ENCODE peak calls at places on chromosomes 4 and X, in nine cellular contexts. T is GM04503, P is heart right ventricle, F is type B pancreatic cell, W is kidney tubule cell, H is psoas muscle, R is H7, I is GM04504, B is stomach. D is an unnamed sample.

GRCh38 chrX:27307546-27307945 is 155.6 kb downstream of the PPP4R3C start:
- DNase-seq in P (no peak), H (no peak), I (no peak), T (no peak), R (no peak), W (no peak), F (no peak), B (no peak), D (no peak)

GRCh38 chr4:178309890-178310289 is 867.7 kb upstream of the AGA start:
- DNase-seq in P (no peak), F (no peak), B (no peak), T (no peak), I (no peak), R (no peak), W (peak; percentile 46), H (no peak), D (no peak)

GRCh38 chrX:43589735-43590515 is 66.2 kb upstream of the MAOA start:
- DNase-seq in B (no peak), F (no peak), P (no peak), I (no peak), H (no peak), R (no peak), T (no peak), W (no peak), D (no peak)

GRCh38 chr4:1615786-1616573 is 68.1 kb downstream of the FAM53A start:
- DNase-seq in W (no peak), P (no peak), F (no peak), I (no peak), T (no peak), B (no peak), H (no peak), R (no peak), D (no peak)

GRCh38 chr4:99389606-99390005 is 37.1 kb upstream of the ADH1C start:
- DNase-seq in H (no peak), W (no peak), B (no peak), I (no peak), T (no peak), P (no peak), R (no peak), F (no peak), D (no peak)

GRCh38 chr4:186644737-186645261 is 78.9 kb downstream of the FAT1 start:
- DNase-seq in H (no peak), R (no peak), W (peak; percentile 43), I (no peak), T (no peak), P (peak; percentile 36), F (no peak), B (no peak), D (no peak)

GRCh38 chrX:123764967-123765871 is 32.4 kb upstream of the THOC2 start:
- DNase-seq in T (no peak), W (peak; percentile 89), B (peak; percentile 75), P (peak; percentile 81), H (peak; percentile 90), I (peak; percentile 69), R (peak; percentile 95), F (peak; percentile 79), D (no peak)

GRCh38 chr4:12644261-12644660 is 839.9 kb downstream of the RAB28 start:
- DNase-seq in F (no peak), T (no peak), H (no peak), I (no peak), P (no peak), R (no peak), W (no peak), B (no peak), D (no peak)

GRCh38 chr4:10057023-10057395 is 35.7 kb upstream of the SLC2A9 start:
- DNase-seq in W (no peak), P (no peak), B (no peak), H (no peak), R (no peak), I (no peak), T (no peak), F (peak; percentile 49), D (no peak)

GRCh38 chr4:15717647-15718416 is 15.0 kb downstream of the BST1 start:
- DNase-seq in I (no peak), W (peak; percentile 6), T (no peak), B (no peak), F (no peak), H (no peak), R (no peak), P (no peak), D (no peak)

GRCh38 chr4:5883916-5884315 is 9.0 kb downstream of the CRMP1 start:
- DNase-seq in I (no peak), B (no peak), R (no peak), H (no peak), T (no peak), W (no peak), F (no peak), P (no peak), D (no peak)

GRCh38 chr4:48071171-48071570 is 54.6 kb downstream of the NIPAL1 start:
- DNase-seq in F (no peak), I (no peak), H (no peak), R (no peak), T (no peak), P (no peak), W (peak; percentile 50), B (no peak), D (no peak)

GRCh38 chr4:94256833-94257232 is 49.2 kb downstream of the SMARCAD1 start:
- DNase-seq in B (no peak), F (no peak), W (no peak), I (no peak), T (no peak), H (no peak), P (no peak), R (no peak), D (no peak)

GRCh38 chrX:19678941-19679340 is 163.6 kb upstream of the MAP3K15 start:
- DNase-seq in H (no peak), I (no peak), B (no peak), F (no peak), R (no peak), T (no peak), P (no peak), W (peak; percentile 43), D (no peak)

GRCh38 chrX:106415276-106415895 is 196.4 kb upstream of the RADX start:
- DNase-seq in F (no peak), H (no peak), P (no peak), T (no peak), I (no peak), B (no peak), R (peak; percentile 34), W (peak; percentile 35), D (no peak)

GRCh38 chrX:132001127-132001526 is 22.0 kb upstream of the STK26 start:
- DNase-seq in P (no peak), R (no peak), W (peak; percentile 54), T (no peak), B (no peak), H (no peak), F (no peak), I (no peak), D (no peak)

GRCh38 chr4:7187691-7188090 is 4.6 kb upstream of the SORCS2 start:
- DNase-seq in T (no peak), F (no peak), I (no peak), R (peak; percentile 45), W (no peak), H (peak; percentile 15), B (no peak), P (no peak), D (no peak)